ENCODE peak calls at places on chromosomes 5 and 9, in eight cellular contexts. Z, F, Q, J, O, S, W and V are unnamed samples. For H3K9me3, the result is how much of the 10 kb centered on the place peaks cover.

GRCh38 chr5:67414712-67415111 is 218.1 kb upstream of the CD180 start:
- DNase-seq in Z (no peak), F (no peak), Q (no peak), J (peak), O (no peak), S (peak), W (no peak), V (no peak)

GRCh38 chr9:120931278-120932085 is 4.9 kb upstream of the TRAF1 start:
- DNase-seq in Z (peak), F (no peak), Q (no peak), J (no peak), O (peak), S (no peak), W (no peak), V (no peak)

GRCh38 chr9:127749090-127749787 is 14.1 kb upstream of the TOR2A start:
- DNase-seq in Z (no peak), F (no peak), Q (no peak), J (no peak), O (no peak), S (no peak), W (no peak), V (no peak)

GRCh38 chr5:144205141-144205551 is 34.5 kb downstream of the KCTD16 start:
- DNase-seq in Z (no peak), F (no peak), Q (peak), J (no peak), O (peak), S (peak), W (peak), V (peak)

GRCh38 chr9:118630931-118631595 is 738.2 kb downstream of the BRINP1 start:
- DNase-seq in Z (no peak), F (no peak), Q (no peak), J (no peak), O (no peak), S (no peak), W (no peak), V (no peak)

GRCh38 chr5:96151891-96152290 is 190.2 kb upstream of the ELL2 start:
- DNase-seq in Z (no peak), F (no peak), Q (no peak), J (no peak), O (peak), S (no peak), W (no peak), V (no peak)

GRCh38 chr9:114231218-114232090 is 76.1 kb downstream of the COL27A1 start:
- DNase-seq in Z (no peak), F (no peak), Q (no peak), J (no peak), O (no peak), S (no peak), W (no peak), V (no peak)

GRCh38 chr9:96173640-96174039 is 128.3 kb downstream of the HSD17B3 start:
- DNase-seq in Z (no peak), F (no peak), Q (no peak), J (no peak), O (no peak), S (no peak), W (no peak), V (no peak)

GRCh38 chr5:112692472-112692871 is 45.2 kb upstream of the APC start:
- DNase-seq in Z (no peak), F (no peak), Q (no peak), J (no peak), O (no peak), S (no peak), W (no peak), V (no peak)

GRCh38 chr5:5288236-5288635 is 134.2 kb upstream of the ICE1 start:
- DNase-seq in Z (no peak), F (no peak), Q (no peak), J (no peak), O (no peak), S (no peak), W (no peak), V (no peak)

GRCh38 chr5:159156839-159157238 is 52.5 kb downstream of the RNF145 start:
- DNase-seq in Z (peak), F (peak), Q (no peak), J (no peak), O (no peak), S (no peak), W (peak), V (peak)

GRCh38 chr9:99150456-99151171 is 45.7 kb downstream of the TGFBR1 start:
- DNase-seq in Z (no peak), F (no peak), Q (no peak), J (no peak), O (no peak), S (no peak), W (no peak), V (no peak)

GRCh38 chr5:125835293-125836172 is 587.7 kb upstream of the GRAMD2B start:
- DNase-seq in Z (no peak), F (peak), Q (peak), J (peak), O (no peak), S (peak), W (peak), V (peak)

GRCh38 chr5:135091286-135091685 is 57.3 kb upstream of the PITX1 start:
- DNase-seq in Z (no peak), F (no peak), Q (no peak), J (no peak), O (no peak), S (no peak), W (no peak), V (no peak)

GRCh38 chr5:132475939-132476852 is 14.4 kb downstream of the IRF1 start:
- DNase-seq in Z (no peak), F (no peak), Q (no peak), J (no peak), O (peak), S (no peak), W (no peak), V (no peak)

GRCh38 chr9:98518556-98518955 is 190.2 kb downstream of the GABBR2 start:
- DNase-seq in Z (no peak), F (no peak), Q (no peak), J (no peak), O (no peak), S (peak), W (no peak), V (no peak)

GRCh38 chr9:129875687-129876395 is 40.6 kb downstream of the USP20 start:
- DNase-seq in Z (no peak), F (no peak), Q (no peak), J (no peak), O (no peak), S (peak), W (no peak), V (peak)

GRCh38 chr9:137297060-137297664 is 4.9 kb downstream of the NRARP start:
- DNase-seq in Z (no peak), F (no peak), Q (no peak), J (no peak), O (no peak), S (peak), W (peak), V (peak)

GRCh38 chr5:153159611-153160010 is 330.9 kb upstream of the GRIA1 start:
- DNase-seq in Z (no peak), F (no peak), Q (no peak), J (no peak), O (no peak), S (no peak), W (no peak), V (no peak)

GRCh38 chr5:58358436-58358835 is 101.5 kb downstream of the PLK2 start:
- DNase-seq in Z (no peak), F (no peak), Q (no peak), J (no peak), O (no peak), S (no peak), W (no peak), V (no peak)

GRCh38 chr5:107826311-107827000 is 155.7 kb upstream of the EFNA5 start:
- DNase-seq in Z (no peak), F (no peak), Q (no peak), J (peak), O (no peak), S (peak), W (no peak), V (no peak)

GRCh38 chr5:180201051-180201987 is 7.7 kb downstream of the RASGEF1C start:
- DNase-seq in Z (no peak), F (no peak), Q (no peak), J (peak), O (no peak), S (peak), W (peak), V (peak)

GRCh38 chr5:58407042-58407709 is 52.7 kb downstream of the PLK2 start:
- DNase-seq in Z (no peak), F (peak), Q (no peak), J (no peak), O (no peak), S (no peak), W (no peak), V (no peak)

GRCh38 chr5:135465391-135466122 is 13.4 kb upstream of the TIFAB start:
- DNase-seq in Z (no peak), F (no peak), Q (no peak), J (no peak), O (no peak), S (no peak), W (no peak), V (no peak)

GRCh38 chr5:155978805-155979204 is 348.2 kb upstream of the SGCD start:
- DNase-seq in Z (no peak), F (no peak), Q (no peak), J (no peak), O (no peak), S (no peak), W (no peak), V (no peak)

GRCh38 chr9:128685636-128686489 is 3.2 kb upstream of the SET start:
- DNase-seq in Z (peak), F (no peak), Q (no peak), J (no peak), O (no peak), S (no peak), W (no peak), V (peak)

GRCh38 chr5:112710896-112711295 is 26.8 kb upstream of the APC start:
- DNase-seq in Z (no peak), F (no peak), Q (no peak), J (no peak), O (no peak), S (no peak), W (no peak), V (no peak)

GRCh38 chr5:163473613-163474243 is 13.3 kb downstream of the HMMR start:
- DNase-seq in Z (no peak), F (no peak), Q (no peak), J (no peak), O (no peak), S (no peak), W (no peak), V (no peak)

GRCh38 chr5:173472164-173472563 is 143.9 kb upstream of the STC2 start:
- DNase-seq in Z (no peak), F (peak), Q (peak), J (no peak), O (peak), S (no peak), W (peak), V (no peak)

GRCh38 chr9:34982352-34982751 is 7.2 kb upstream of the DNAJB5 start:
- DNase-seq in Z (no peak), F (no peak), Q (no peak), J (no peak), O (no peak), S (no peak), W (no peak), V (no peak)

GRCh38 chr5:121019112-121019511 is 555.0 kb downstream of the PRR16 start:
- DNase-seq in Z (no peak), F (no peak), Q (no peak), J (no peak), O (no peak), S (no peak), W (no peak), V (no peak)

GRCh38 chr9:137236238-137236935 is 4.7 kb upstream of the TUBB4B start:
- DNase-seq in Z (peak), F (peak), Q (peak), J (peak), O (peak), S (peak), W (peak), V (peak)

GRCh38 chr5:139975306-139975705 is 67.8 kb downstream of the NRG2 start:
- DNase-seq in Z (no peak), F (no peak), Q (no peak), J (no peak), O (no peak), S (no peak), W (no peak), V (peak)

GRCh38 chr5:42950091-42950465 is 90.0 kb downstream of the ANXA2R start:
- DNase-seq in Z (no peak), F (no peak), Q (no peak), J (no peak), O (no peak), S (no peak), W (no peak), V (no peak)

GRCh38 chr9:73269430-73270101 is 117.9 kb downstream of the ANXA1 start:
- DNase-seq in Z (no peak), F (no peak), Q (no peak), J (no peak), O (no peak), S (no peak), W (no peak), V (no peak)

GRCh38 chr5:168552146-168552545 is 23.0 kb downstream of the FBLL1 start:
- DNase-seq in Z (no peak), F (peak), Q (no peak), J (no peak), O (no peak), S (no peak), W (no peak), V (no peak)

GRCh38 chr5:56814361-56814962 is 887 bp upstream of the MAP3K1 start:
- DNase-seq in Z (peak), F (no peak), Q (peak), J (no peak), O (peak), S (peak), W (peak), V (peak)

GRCh38 chr9:101414839-101415238 is 16.2 kb downstream of the ZNF189 start:
- DNase-seq in Z (no peak), F (no peak), Q (no peak), J (no peak), O (no peak), S (no peak), W (no peak), V (no peak)
- H3K9me3 ChIP-seq in Z (under half), F (under half), Q (half or more), J (under half), O (under half), S (under half), W (under half), V (under half)

GRCh38 chr9:93366119-93366447 is 85.4 kb upstream of the FAM120A start:
- DNase-seq in Z (no peak), F (no peak), Q (no peak), J (no peak), O (no peak), S (no peak), W (no peak), V (no peak)

GRCh38 chr9:93364734-93365426 is 86.6 kb upstream of the FAM120A start:
- DNase-seq in Z (no peak), F (no peak), Q (no peak), J (peak), O (no peak), S (peak), W (no peak), V (no peak)

GRCh38 chr9:93365427-93366118 is 85.9 kb upstream of the FAM120A start:
- DNase-seq in Z (no peak), F (no peak), Q (no peak), J (peak), O (no peak), S (peak), W (no peak), V (no peak)

GRCh38 chr9:93357649-93358048 is 93.8 kb upstream of the FAM120A start:
- DNase-seq in Z (no peak), F (no peak), Q (no peak), J (no peak), O (no peak), S (no peak), W (no peak), V (no peak)

GRCh38 chr9:93361995-93362394 is 89.5 kb upstream of the FAM120A start:
- DNase-seq in Z (no peak), F (no peak), Q (no peak), J (no peak), O (no peak), S (no peak), W (no peak), V (no peak)
- H3K9me3 ChIP-seq in Z (under half), F (under half), Q (under half), J (under half), O (under half), S (under half), W (under half), V (under half)

DNA sequence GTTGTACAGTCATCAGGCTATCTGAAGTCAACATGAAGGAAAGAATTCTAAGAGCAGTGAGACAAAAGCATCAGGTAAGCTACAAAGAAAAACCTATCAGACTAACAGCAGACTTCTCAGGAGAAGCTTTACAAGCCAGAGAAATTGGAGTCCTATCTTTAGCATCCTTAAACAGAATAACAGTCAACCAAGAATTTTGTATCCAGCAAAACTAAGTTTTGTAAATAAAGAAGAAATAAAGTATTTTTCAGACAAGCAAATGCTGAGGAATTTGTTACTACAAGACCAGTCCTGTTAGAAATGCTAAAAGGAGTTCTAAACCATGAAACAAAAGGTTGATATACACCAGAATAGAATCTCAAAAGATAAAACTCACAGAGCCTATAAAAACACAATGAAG is 501.2 kb downstream of the ZNF608 start:
- DNase-seq in Z (no peak), F (no peak), Q (no peak), J (no peak), O (no peak), S (no peak), W (no peak), V (no peak)
- H3K9me3 ChIP-seq in Z (under half), F (under half), Q (under half), J (under half), O (under half), S (under half), W (under half), V (under half)

GRCh38 chr5:104048231-104048630 is 485.6 kb upstream of the NUDT12 start:
- DNase-seq in Z (no peak), F (no peak), Q (no peak), J (no peak), O (no peak), S (no peak), W (no peak), V (no peak)
- H3K9me3 ChIP-seq in Z (under half), F (under half), Q (under half), J (under half), O (under half), S (under half), W (under half), V (under half)